ENCODE peak calls at places on chromosomes 1 and 21, in five cellular contexts. G, K, L, P and B are unnamed samples.
A peak's percentile ranks its signal among the peaks of the same experiment; 100 is the strongest.

GRCh38 chr1:86258106-86258505 is 101.5 kb upstream of the COL24A1 start:
- DNase-seq in G (no peak), K (no peak), L (no peak), P (no peak), B (no peak)

GRCh38 chr1:34681481-34682451 is 73.1 kb upstream of the GJB5 start:
- DNase-seq in G (no peak), K (peak; percentile 46), L (no peak), P (peak; percentile 24), B (no peak)

GRCh38 chr1:181097242-181097641 is 8.7 kb downstream of the IER5 start:
- DNase-seq in G (no peak), K (no peak), L (no peak), P (no peak), B (no peak)

GRCh38 chr1:86582161-86582560 is 35.3 kb downstream of the CLCA4 start:
- DNase-seq in G (no peak), K (no peak), L (no peak), P (no peak), B (no peak)

GRCh38 chr1:237861944-237862343 is 28.8 kb downstream of the ZP4 start:
- DNase-seq in G (no peak), K (no peak), L (no peak), P (no peak), B (no peak)

GRCh38 chr1:209335090-209335692 is 248.3 kb upstream of the CAMK1G start:
- DNase-seq in G (no peak), K (peak; percentile 24), L (no peak), P (peak; percentile 19), B (no peak)

GRCh38 chr1:238457610-238458009 is 566.9 kb upstream of the ZP4 start:
- DNase-seq in G (no peak), K (no peak), L (no peak), P (no peak), B (no peak)

GRCh38 chr1:79982218-79982617 is 975.7 kb upstream of the ADGRL4 start:
- DNase-seq in G (peak; percentile 40), K (peak; percentile 87), L (peak; percentile 72), P (peak; percentile 87), B (peak; percentile 75)

GRCh38 chr1:161019767-161020572 is 982 bp downstream of the F11R start:
- DNase-seq in G (no peak), K (peak; percentile 88), L (no peak), P (no peak), B (no peak)

GRCh38 chr1:156504062-156504813 is 3.7 kb upstream of the MEF2D start:
- DNase-seq in G (no peak), K (no peak), L (no peak), P (no peak), B (no peak)

GRCh38 chr1:17441265-17441992 is 2.0 kb upstream of the RCC2 start:
- DNase-seq in G (no peak), K (no peak), L (no peak), P (no peak), B (no peak)

GRCh38 chr1:8364528-8365442 is 46.9 kb downstream of the SLC45A1 start:
- DNase-seq in G (peak; percentile 58), K (no peak), L (peak; percentile 94), P (no peak), B (no peak)

GRCh38 chr1:54255026-54255425 is 55.1 kb downstream of the MRPL37 start:
- DNase-seq in G (no peak), K (no peak), L (no peak), P (no peak), B (no peak)

GRCh38 chr1:246151796-246152434 is 355.2 kb downstream of the SMYD3 start:
- DNase-seq in G (no peak), K (peak; percentile 41), L (no peak), P (no peak), B (no peak)

GRCh38 chr1:248825136-248825535 is 579 bp downstream of the SH3BP5L start:
- DNase-seq in G (no peak), K (no peak), L (no peak), P (no peak), B (no peak)

GRCh38 chr1:182392045-182393028 is 747 bp upstream of the GLUL start:
- DNase-seq in G (no peak), K (no peak), L (peak; percentile 84), P (peak; percentile 57), B (peak; percentile 91)

GRCh38 chr1:170562644-170563338 is 30.8 kb downstream of the GORAB start:
- DNase-seq in G (peak; percentile 78), K (peak; percentile 93), L (peak; percentile 79), P (peak; percentile 65), B (peak; percentile 51)

GRCh38 chr1:3122311-3122710 is 53.3 kb downstream of the PRDM16 start:
- DNase-seq in G (no peak), K (no peak), L (no peak), P (no peak), B (no peak)

GRCh38 chr1:200131551-200132125 is 104.1 kb downstream of the NR5A2 start:
- DNase-seq in G (no peak), K (peak; percentile 14), L (no peak), P (no peak), B (no peak)

GRCh38 chr1:153799566-153800465 is 24.6 kb downstream of the SLC27A3 start:
- DNase-seq in G (no peak), K (no peak), L (no peak), P (no peak), B (no peak)

GRCh38 chr1:3213730-3214129 is 144.7 kb downstream of the PRDM16 start:
- DNase-seq in G (no peak), K (no peak), L (no peak), P (peak; percentile 84), B (no peak)

GRCh38 chr1:78184460-78185072 is 138.8 kb downstream of the GIPC2 start:
- DNase-seq in G (no peak), K (no peak), L (no peak), P (no peak), B (no peak)

GRCh38 chr1:28132110-28132897 is 43.9 kb upstream of the EYA3 start:
- DNase-seq in G (no peak), K (no peak), L (no peak), P (no peak), B (no peak)

GRCh38 chr1:4268890-4269286 is 368.8 kb upstream of the C1orf174 start:
- DNase-seq in G (no peak), K (no peak), L (no peak), P (no peak), B (no peak)

GRCh38 chr1:231628207-231628876 is 1.8 kb downstream of the DISC1 start:
- DNase-seq in G (no peak), K (peak; percentile 15), L (no peak), P (no peak), B (no peak)

GRCh38 chr1:158246650-158247049 is 7.6 kb upstream of the CD1A start:
- DNase-seq in G (no peak), K (no peak), L (no peak), P (no peak), B (no peak)
- TF ChIP-seq CTCF in G (no peak), K (no peak), L (no peak), P (no peak), B (no peak)

DNA sequence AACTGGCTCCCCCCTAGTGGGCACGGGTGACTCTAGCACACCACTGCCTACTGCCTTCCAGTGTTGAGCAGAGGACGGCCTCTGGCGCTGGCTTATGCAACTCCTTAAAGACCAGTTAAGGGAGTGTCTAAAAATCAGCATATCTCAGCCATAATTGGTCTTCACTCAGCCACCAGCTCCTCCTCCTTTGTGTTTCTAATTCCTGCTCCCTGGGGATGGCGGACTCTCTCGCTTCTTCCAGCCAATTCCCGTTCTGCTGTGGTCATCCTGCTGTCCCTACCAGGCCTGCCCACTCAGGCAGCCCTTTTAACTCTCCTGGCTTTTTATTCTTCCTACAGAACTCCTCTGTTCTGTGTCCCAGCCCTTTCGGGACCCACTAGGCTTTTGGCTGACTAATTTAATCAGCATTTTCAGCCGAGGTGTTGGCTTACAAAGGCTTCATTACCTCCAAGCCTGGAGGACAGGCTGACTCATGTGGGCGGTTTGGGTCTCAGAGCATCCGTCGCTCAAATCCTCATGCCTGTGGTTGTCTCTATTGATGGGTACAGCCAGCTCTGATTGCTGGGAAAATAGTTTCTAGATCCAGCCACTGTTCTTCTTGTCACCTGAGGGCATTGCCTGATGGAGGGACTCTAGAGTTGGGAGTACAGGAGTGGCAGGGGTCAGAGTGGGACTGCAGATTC is 332.5 kb downstream of the CAMTA1 start:
- DNase-seq in G (no peak), K (no peak), L (no peak), P (peak; percentile 22), B (no peak)
- TF ChIP-seq CTCF in G (no peak), K (no peak), L (no peak), P (peak; percentile 9), B (no peak)

GRCh38 chr1:216566809-216567208 is 143.6 kb upstream of the USH2A start:
- DNase-seq in G (no peak), K (no peak), L (no peak), P (peak; percentile 9), B (no peak)
- TF ChIP-seq CTCF in G (no peak), K (no peak), L (no peak), P (peak; percentile 26), B (no peak)

GRCh38 chr1:225809842-225810578 is at the start of gene EPHX1:
- DNase-seq in G (peak; percentile 89), K (peak; percentile 85), L (peak; percentile 95), P (peak; percentile 93), B (peak; percentile 93)
- TF ChIP-seq CTCF in G (peak; percentile 52), K (no peak), L (no peak), P (peak; percentile 42), B (no peak)

GRCh38 chr21:15063821-15064575 is 802 bp downstream of the NRIP1 start:
- DNase-seq in G (peak; percentile 36), K (no peak), L (peak; percentile 73), P (peak; percentile 57), B (peak; percentile 59)

GRCh38 chr21:15061747-15062146 is 3.1 kb downstream of the NRIP1 start:
- DNase-seq in G (no peak), K (peak; percentile 7), L (no peak), P (no peak), B (no peak)

GRCh38 chr21:15061284-15061683 is 3.5 kb downstream of the NRIP1 start:
- DNase-seq in G (no peak), K (peak; percentile 26), L (no peak), P (no peak), B (no peak)

GRCh38 chr21:15063081-15063820 is 1.5 kb downstream of the NRIP1 start:
- DNase-seq in G (no peak), K (peak; percentile 47), L (no peak), P (peak; percentile 6), B (no peak)

GRCh38 chr21:15062566-15062965 is 2.2 kb downstream of the NRIP1 start:
- DNase-seq in G (no peak), K (peak; percentile 51), L (no peak), P (no peak), B (no peak)
- TF ChIP-seq CTCF in G (no peak), K (no peak), L (no peak), P (peak; percentile 21), B (no peak)

DNA sequence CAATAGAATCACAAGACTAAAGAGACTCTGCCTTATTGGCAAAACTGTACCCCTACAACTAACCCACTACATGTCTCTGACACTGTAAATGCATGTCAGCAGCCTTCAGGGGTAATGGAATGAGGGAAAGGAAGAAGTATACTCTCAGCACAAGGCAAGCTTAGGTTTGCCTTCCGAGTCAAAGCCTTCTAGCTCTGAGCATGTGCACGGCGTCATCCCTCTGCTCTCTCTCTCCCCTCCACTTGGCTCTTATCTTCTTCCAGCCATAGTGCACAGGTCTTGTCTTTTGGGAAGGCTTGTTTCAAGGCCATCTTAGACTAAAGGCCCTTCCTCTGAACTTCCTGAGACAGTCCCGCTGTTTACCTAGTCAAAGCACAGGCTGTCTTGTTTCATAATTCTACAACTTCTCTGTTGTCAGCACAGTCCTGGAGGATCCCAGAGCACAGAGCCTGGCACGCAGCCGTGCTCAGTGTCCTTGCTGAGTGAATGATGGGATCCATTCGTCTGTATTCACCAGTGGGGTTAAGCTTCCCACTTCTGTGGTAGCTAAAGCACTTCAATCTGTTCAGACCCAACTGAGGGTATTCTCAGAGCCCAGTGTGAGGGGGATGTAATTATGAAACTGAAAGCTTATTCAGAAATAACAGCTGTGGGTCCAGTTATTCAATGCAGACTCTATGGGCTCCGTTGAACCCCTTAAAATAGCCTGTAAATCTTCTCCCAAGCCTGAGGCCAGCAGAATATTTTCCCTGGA is 166.5 kb upstream of the PLD5 start:
- DNase-seq in G (no peak), K (no peak), L (no peak), P (no peak), B (no peak)
- TF ChIP-seq CTCF in G (no peak), K (no peak), L (no peak), P (no peak), B (no peak)